ENCODE peak calls at places on chromosomes 4 and X, in seven cellular contexts. N, A, W, B, F, O and C are unnamed samples.

GRCh38 chrX:29648161-29648560 is 567.2 kb upstream of the MAGEB2 start:
- DNase-seq in N (no peak), A (no peak), W (no peak), B (no peak), F (no peak), O (no peak), C (no peak)

GRCh38 chr4:43331226-43332078 is 438.9 kb downstream of the GRXCR1 start:
- DNase-seq in N (peak), A (no peak), W (no peak), B (no peak), F (no peak), O (no peak), C (no peak)

GRCh38 chr4:76881375-76881774 is 16.6 kb downstream of the SOWAHB start:
- DNase-seq in N (no peak), A (no peak), W (no peak), B (no peak), F (no peak), O (no peak), C (no peak)

GRCh38 chrX:41412261-41413167 is 34.6 kb upstream of the NYX start:
- DNase-seq in N (no peak), A (no peak), W (no peak), B (no peak), F (no peak), O (no peak), C (no peak)

GRCh38 chr4:125979868-125980412 is 665.2 kb downstream of the FAT4 start:
- DNase-seq in N (no peak), A (no peak), W (no peak), B (no peak), F (no peak), O (no peak), C (no peak)

GRCh38 chrX:65574356-65574755 is 39.8 kb upstream of the LAS1L start:
- DNase-seq in N (no peak), A (no peak), W (no peak), B (no peak), F (no peak), O (no peak), C (no peak)

GRCh38 chrX:47501226-47502071 is 18.4 kb upstream of the ZNF41 start:
- DNase-seq in N (peak), A (no peak), W (no peak), B (no peak), F (no peak), O (no peak), C (no peak)

GRCh38 chr4:128709268-128709667 is 100.2 kb upstream of the JADE1 start:
- DNase-seq in N (no peak), A (no peak), W (no peak), B (no peak), F (no peak), O (no peak), C (no peak)

GRCh38 chrX:19889582-19890342 is 2.4 kb upstream of the SH3KBP1 start:
- DNase-seq in N (peak), A (no peak), W (no peak), B (no peak), F (no peak), O (no peak), C (no peak)

GRCh38 chr4:128517096-128517738 is 229.6 kb upstream of the PGRMC2 start:
- DNase-seq in N (peak), A (no peak), W (no peak), B (no peak), F (no peak), O (no peak), C (no peak)

GRCh38 chr4:165207431-165208321 is at the start of gene KLHL2:
- DNase-seq in N (peak), A (peak), W (peak), B (peak), F (peak), O (peak), C (peak)

GRCh38 chr4:165207016-165207430 is 338 bp upstream of the KLHL2 start:
- DNase-seq in N (peak), A (no peak), W (no peak), B (no peak), F (no peak), O (no peak), C (no peak)

GRCh38 chr4:165201806-165202205 is 5.6 kb upstream of the KLHL2 start:
- DNase-seq in N (peak), A (no peak), W (no peak), B (no peak), F (no peak), O (no peak), C (no peak)

GRCh38 chr4:165203541-165204461 is 3.6 kb upstream of the KLHL2 start:
- DNase-seq in N (no peak), A (no peak), W (no peak), B (no peak), F (no peak), O (no peak), C (no peak)

DNA sequence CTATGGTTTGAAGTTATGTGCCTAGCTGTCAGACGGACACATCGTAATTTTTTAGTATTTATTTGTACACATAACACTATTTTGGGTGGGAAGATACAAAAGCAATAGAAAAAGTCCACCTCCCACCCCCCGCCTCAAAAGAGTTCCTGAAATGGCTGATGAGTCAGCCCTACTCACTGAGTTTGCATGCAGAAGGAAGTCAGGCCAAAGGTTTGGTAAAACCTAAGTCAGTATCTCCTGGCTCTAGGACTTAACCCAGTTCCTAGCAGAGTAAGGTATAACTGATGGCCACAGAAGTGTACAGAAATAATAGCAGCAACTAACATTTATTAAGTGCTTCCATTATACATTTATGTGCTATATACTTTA is 2.9 kb upstream of the KLHL2 start:
- DNase-seq in N (peak), A (no peak), W (no peak), B (no peak), F (no peak), O (no peak), C (no peak)
- H3K4me3 ChIP-seq in N (no peak), A (no peak), W (no peak), B (no peak), F (no peak), O (no peak), C (no peak)

DNA sequence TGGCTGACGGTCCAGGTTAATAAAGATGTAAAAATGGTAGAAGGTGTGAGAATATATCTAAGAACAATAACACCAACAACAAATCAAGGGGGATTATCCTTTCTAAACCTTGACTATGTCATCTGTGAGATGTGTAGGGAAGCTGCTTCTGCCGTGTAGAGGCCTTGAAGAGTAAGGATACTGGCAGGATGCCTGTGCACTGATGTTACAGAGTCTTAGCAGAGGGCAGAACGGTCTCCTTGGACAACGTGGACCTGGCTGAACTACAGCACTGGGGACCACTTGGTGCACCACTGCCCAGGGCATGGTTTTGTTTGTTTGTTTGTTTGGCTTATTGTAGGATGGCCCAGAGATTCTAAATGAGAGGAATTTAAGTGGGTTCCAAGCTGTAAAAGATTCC is 33.5 kb downstream of the GPAT3 start:
- DNase-seq in N (no peak), A (no peak), W (no peak), B (no peak), F (no peak), O (no peak), C (no peak)
- H3K4me3 ChIP-seq in N (no peak), A (no peak), W (no peak), B (no peak), F (no peak), O (no peak), C (no peak)

GRCh38 chr4:23889368-23889767 is 479 bp downstream of the PPARGC1A start:
- DNase-seq in N (no peak), A (no peak), W (no peak), B (no peak), F (no peak), O (no peak), C (no peak)
- H3K4me3 ChIP-seq in N (peak), A (peak), W (peak), B (peak), F (peak), O (peak), C (peak)

GRCh38 chr4:145732001-145732400 is 52.1 kb downstream of the C4orf51 start:
- DNase-seq in N (no peak), A (no peak), W (no peak), B (no peak), F (no peak), O (no peak), C (no peak)
- H3K4me3 ChIP-seq in N (no peak), A (peak), W (no peak), B (peak), F (no peak), O (peak), C (peak)